ENCODE peak calls at places on chromosome 12, in eight cellular contexts. T is neural progenitor cell, L is dorsolateral prefrontal cortex, Y is uterus, J is IMR-90, I is cardiac muscle cell, E is esophagus squamous epithelium, H is heart right ventricle. M is an unnamed sample.

GRCh38 chr12:51246254-51246853 is 7.7 kb downstream of the DAZAP2 start:
- DNase-seq in H (peak; percentile 29), E (no peak), T (no peak), J (peak; percentile 68), Y (no peak), L (no peak), I (no peak), M (no peak)

GRCh38 chr12:14058717-14059116 is 77.3 kb upstream of the GRIN2B start:
- DNase-seq in L (no peak), Y (no peak), I (no peak), E (no peak), T (no peak), H (no peak), J (no peak), M (no peak)

GRCh38 chr12:122366685-122367475 is 55.6 kb downstream of the CLIP1 start:
- DNase-seq in E (no peak), I (no peak), T (no peak), Y (peak; percentile 81), L (no peak), H (no peak), J (peak; percentile 90), M (peak; percentile 67)

GRCh38 chr12:2960996-2961616 is 1.9 kb downstream of the TEAD4 start:
- DNase-seq in J (peak; percentile 18), T (no peak), Y (no peak), H (no peak), I (no peak), E (no peak), L (no peak), M (no peak)

GRCh38 chr12:6952121-6952859 is 1.1 kb downstream of the PTPN6 start:
- DNase-seq in H (no peak), T (no peak), I (no peak), Y (no peak), J (no peak), L (no peak), E (no peak), M (no peak)

GRCh38 chr12:24821691-24822090 is 127.2 kb downstream of the BCAT1 start:
- DNase-seq in L (no peak), J (peak; percentile 77), I (no peak), Y (no peak), T (no peak), H (no peak), E (no peak), M (no peak)

GRCh38 chr12:24899503-24900098 is 49.3 kb downstream of the BCAT1 start:
- DNase-seq in I (no peak), H (no peak), T (no peak), Y (no peak), L (no peak), J (no peak), E (no peak), M (no peak)

GRCh38 chr12:65937181-65937641 is 112.9 kb downstream of the HMGA2 start:
- DNase-seq in H (no peak), L (no peak), I (no peak), E (no peak), Y (no peak), T (no peak), J (peak; percentile 35), M (no peak)

GRCh38 chr12:29072631-29073030 is 76.4 kb upstream of the FAR2 start:
- DNase-seq in H (no peak), J (peak; percentile 4), L (no peak), I (no peak), Y (no peak), E (no peak), T (peak; percentile 43), M (no peak)

GRCh38 chr12:6827982-6828670 is at the start of gene P3H3:
- DNase-seq in J (peak; percentile 47), T (peak; percentile 70), Y (peak; percentile 69), E (no peak), L (no peak), I (peak; percentile 56), H (peak; percentile 50), M (no peak)

GRCh38 chr12:119259483-119259882 is 75.0 kb upstream of the CCDC60 start:
- DNase-seq in H (no peak), L (no peak), J (no peak), Y (no peak), E (no peak), T (no peak), I (no peak), M (no peak)

GRCh38 chr12:1758887-1759286 is 61.5 kb upstream of the LRTM2 start:
- DNase-seq in T (no peak), J (peak; percentile 54), L (no peak), I (no peak), H (no peak), E (no peak), Y (no peak), M (no peak)

GRCh38 chr12:107760207-107760816 is 625 bp downstream of the PRDM4 start:
- DNase-seq in L (no peak), T (peak; percentile 50), H (peak; percentile 6), E (no peak), J (peak; percentile 12), Y (peak; percentile 19), I (peak; percentile 48), M (no peak)

GRCh38 chr12:2679068-2679815 is 115.5 kb upstream of the FKBP4 start:
- DNase-seq in I (no peak), L (no peak), Y (no peak), J (no peak), T (no peak), H (no peak), E (no peak), M (no peak)

GRCh38 chr12:38892090-38892786 is 13.2 kb downstream of the CPNE8 start:
- DNase-seq in L (no peak), J (no peak), I (no peak), E (no peak), Y (no peak), H (no peak), T (no peak), M (no peak)

GRCh38 chr12:69679119-69679518 is 20.0 kb downstream of the BEST3 start:
- DNase-seq in Y (no peak), I (no peak), T (no peak), J (peak; percentile 54), E (no peak), H (no peak), L (no peak), M (no peak)

GRCh38 chr12:14777271-14777670 is 26.0 kb downstream of the WBP11 start:
- DNase-seq in I (no peak), L (no peak), J (no peak), E (no peak), H (no peak), T (peak; percentile 48), Y (no peak), M (no peak)

GRCh38 chr12:22130671-22131070 is 84.7 kb downstream of the CMAS start:
- DNase-seq in Y (no peak), L (no peak), J (no peak), H (no peak), T (no peak), I (no peak), E (no peak), M (no peak)

GRCh38 chr12:77079631-77080030 is 14.3 kb upstream of the E2F7 start:
- DNase-seq in Y (no peak), H (no peak), I (no peak), T (no peak), E (no peak), L (no peak), J (no peak), M (no peak)

GRCh38 chr12:133081408-133081806 is 684 bp downstream of the ZNF140 start:
- DNase-seq in J (no peak), E (no peak), H (peak; percentile 11), L (no peak), Y (peak; percentile 28), I (no peak), T (no peak), M (no peak)

GRCh38 chr12:124992874-124993567 is 424 bp upstream of the BRI3BP start:
- DNase-seq in J (peak; percentile 24), I (peak; percentile 85), T (peak; percentile 85), L (no peak), Y (no peak), E (peak; percentile 4), H (no peak), M (no peak)
- TF ChIP-seq CTCF in J (no peak), I (peak; percentile 16), T (peak; percentile 71), L (no peak), Y (no peak), E (peak; percentile 10), H (no peak), M (peak; percentile 13)

GRCh38 chr12:12033589-12034223 is 37.0 kb upstream of the BCL2L14 start:
- DNase-seq in I (no peak), Y (no peak), H (no peak), T (no peak), E (no peak), J (no peak), L (no peak), M (no peak)
- H3K27ac ChIP-seq in I (no peak overlapping the region), Y (peak overlapping the region; percentile 82), H (no peak overlapping the region), T (no peak overlapping the region), E (no peak overlapping the region), J (no peak overlapping the region), L (peak overlapping the region; percentile 90), M (no peak overlapping the region)

GRCh38 chr12:57853864-57854556 is 7.5 kb upstream of the CTDSP2 start:
- DNase-seq in E (no peak), T (no peak), Y (no peak), J (no peak), H (no peak), L (no peak), I (no peak), M (no peak)

GRCh38 chr12:57851552-57852186 is 5.1 kb upstream of the CTDSP2 start:
- DNase-seq in L (no peak), H (no peak), E (no peak), I (no peak), Y (no peak), J (no peak), T (no peak), M (no peak)

GRCh38 chr12:57852195-57852594 is 5.7 kb upstream of the CTDSP2 start:
- DNase-seq in Y (no peak), L (no peak), E (no peak), I (no peak), H (no peak), J (no peak), T (no peak), M (no peak)

GRCh38 chr12:57850924-57851323 is 4.4 kb upstream of the CTDSP2 start:
- DNase-seq in T (peak; percentile 17), Y (no peak), I (no peak), H (no peak), L (no peak), E (no peak), J (no peak), M (no peak)

GRCh38 chr12:57852620-57853509 is 6.3 kb upstream of the CTDSP2 start:
- DNase-seq in T (peak; percentile 92), Y (peak; percentile 82), L (no peak), H (peak; percentile 78), E (no peak), J (no peak), I (peak; percentile 97), M (no peak)
- TF ChIP-seq CTCF in T (peak; percentile 53), Y (peak; percentile 12), L (no peak), H (no peak), E (no peak), J (no peak), I (peak; percentile 31), M (peak; percentile 5)

GRCh38 chr12:103442187-103442564 is 53.6 kb downstream of the C12orf42 start:
- DNase-seq in J (no peak), L (no peak), T (no peak), E (no peak), I (no peak), Y (no peak), H (no peak), M (no peak)

GRCh38 chr12:103444983-103445382 is 50.8 kb downstream of the C12orf42 start:
- DNase-seq in I (no peak), L (no peak), Y (no peak), J (no peak), T (no peak), E (no peak), H (no peak), M (no peak)

GRCh38 chr12:103442822-103443221 is 52.9 kb downstream of the C12orf42 start:
- DNase-seq in T (no peak), I (no peak), J (no peak), E (no peak), L (no peak), H (no peak), Y (no peak), M (no peak)

GRCh38 chr12:103441437-103442186 is 54.2 kb downstream of the C12orf42 start:
- DNase-seq in H (no peak), Y (no peak), I (no peak), L (no peak), T (no peak), J (no peak), E (no peak), M (no peak)
- H3K27ac ChIP-seq in H (no peak overlapping the region), Y (no peak overlapping the region), I (no peak overlapping the region), L (no peak overlapping the region), T (no peak overlapping the region), J (no peak overlapping the region), E (peak overlapping the region; percentile 39), M (no peak overlapping the region)

M was measured in AG04450.